ENCODE peak calls at places on chromosomes 7 and 10, in five cellular contexts. Y, U, D, R and I are unnamed samples.

GRCh38 chr7:30596043-30596641 is 1.5 kb downstream of the GARS1 start:
- DNase-seq in Y (no peak), U (peak; percentile 66), D (no peak), R (peak; percentile 15), I (no peak)

GRCh38 chr7:27116019-27116411 is 13.5 kb upstream of the HOXA2 start:
- DNase-seq in Y (no peak), U (no peak), D (no peak), R (no peak), I (no peak)

GRCh38 chr7:87541648-87542047 is 59.0 kb downstream of the ABCB1 start:
- DNase-seq in Y (no peak), U (no peak), D (no peak), R (no peak), I (no peak)

GRCh38 chr7:8068892-8069686 is 100.5 kb downstream of the GLCCI1 start:
- DNase-seq in Y (no peak), U (no peak), D (no peak), R (no peak), I (no peak)

GRCh38 chr7:143416565-143417149 is 8.0 kb upstream of the EPHA1 start:
- DNase-seq in Y (peak; percentile 46), U (peak; percentile 77), D (no peak), R (peak; percentile 51), I (no peak)

GRCh38 chr10:67815571-67816059 is 22.4 kb downstream of the DNAJC12 start:
- DNase-seq in Y (peak; percentile 69), U (peak; percentile 31), D (no peak), R (no peak), I (peak; percentile 56)

GRCh38 chr10:119268871-119269506 is 61.6 kb downstream of the GRK5 start:
- DNase-seq in Y (no peak), U (no peak), D (no peak), R (no peak), I (no peak)

GRCh38 chr10:54159924-54160323 is 641.1 kb downstream of the PCDH15 start:
- DNase-seq in Y (no peak), U (no peak), D (no peak), R (no peak), I (no peak)